ENCODE peak calls at places on chromosomes 16 and 17, in four cellular contexts. H is body of pancreas, P is endothelial cell of umbilical vein, E is GM12892. A is an unnamed sample.

GRCh38 chr17:79834575-79835469 is 4.4 kb downstream of the CBX4 start:
- DNase-seq in P (no peak), E (no peak), H (peak), A (peak)

GRCh38 chr16:81181013-81181720 is 57.3 kb upstream of the BCO1 start:
- DNase-seq in H (peak), E (no peak), P (peak), A (no peak)

GRCh38 chr17:56680676-56681075 is 87.2 kb downstream of the NOG start:
- DNase-seq in E (no peak), H (no peak), P (no peak), A (no peak)

GRCh38 chr17:40980594-40980993 is 3.5 kb downstream of the KRT40 start:
- DNase-seq in H (peak), P (no peak), E (no peak), A (no peak)

GRCh38 chr17:40841246-40841645 is 18.8 kb upstream of the KRT10 start:
- DNase-seq in E (no peak), H (no peak), P (no peak), A (no peak)

GRCh38 chr16:85991425-85991824 is 92.5 kb downstream of the IRF8 start:
- DNase-seq in E (no peak), H (no peak), P (no peak), A (no peak)

GRCh38 chr17:10123093-10123492 is 75.3 kb downstream of the GAS7 start:
- DNase-seq in E (no peak), H (no peak), P (no peak), A (no peak)

GRCh38 chr17:46190763-46191162 is 2.5 kb downstream of the KANSL1 start:
- DNase-seq in H (no peak), P (no peak), E (no peak), A (no peak)

GRCh38 chr16:1097800-1098199 is 1.8 kb upstream of the C1QTNF8 start:
- DNase-seq in H (no peak), P (no peak), E (no peak), A (no peak)

GRCh38 chr17:27912989-27913388 is 19.8 kb upstream of the LYRM9 start:
- DNase-seq in E (no peak), H (no peak), P (no peak), A (no peak)

GRCh38 chr17:78185981-78186688 is 717 bp downstream of the TK1 start:
- DNase-seq in E (no peak), P (no peak), H (no peak), A (peak)

GRCh38 chr17:64297467-64298088 is 34.5 kb upstream of the TEX2 start:
- DNase-seq in P (no peak), E (no peak), H (no peak), A (no peak)

GRCh38 chr17:66704858-66705257 is 130.1 kb upstream of the CACNG5 start:
- DNase-seq in E (no peak), P (no peak), H (no peak), A (no peak)

GRCh38 chr16:72722552-72722951 is 325.4 kb downstream of the ZFHX3 start:
- DNase-seq in H (no peak), P (no peak), E (no peak), A (no peak)

GRCh38 chr17:29726721-29727252 is 104.1 kb upstream of the CORO6 start:
- DNase-seq in E (no peak), H (no peak), P (peak), A (no peak)

GRCh38 chr17:7897773-7898172 is 9.2 kb downstream of the CHD3 start:
- DNase-seq in E (no peak), H (peak), P (peak), A (peak)

GRCh38 chr16:1876468-1876867 is 4.5 kb upstream of the MEIOB start:
- DNase-seq in E (no peak), P (no peak), H (no peak), A (no peak)

GRCh38 chr16:27638833-27639587 is 89.1 kb downstream of the KATNIP start:
- DNase-seq in E (no peak), P (no peak), H (no peak), A (no peak)

GRCh38 chr17:80847506-80848230 is 144.0 kb upstream of the CHMP6 start:
- DNase-seq in H (no peak), P (no peak), E (no peak), A (peak)

GRCh38 chr17:62827722-62828498 is 19.8 kb upstream of the MARCHF10 start:
- DNase-seq in H (no peak), P (peak), E (no peak), A (no peak)

GRCh38 chr17:79969906-79970305 is 65.8 kb downstream of the TBC1D16 start:
- DNase-seq in P (no peak), H (peak), E (no peak), A (no peak)

GRCh38 chr17:41539071-41539492 is 11.0 kb upstream of the KRT19 start:
- DNase-seq in E (no peak), P (no peak), H (no peak), A (no peak)

GRCh38 chr17:18993876-18994275 is 10.7 kb downstream of the FAM83G start:
- DNase-seq in E (no peak), H (no peak), P (no peak), A (no peak)

GRCh38 chr16:51939371-51940005 is 607.5 kb downstream of the TOX3 start:
- DNase-seq in P (no peak), E (no peak), H (no peak), A (no peak)

GRCh38 chr16:24174504-24174903 is 81.6 kb upstream of the CACNG3 start:
- DNase-seq in P (no peak), E (no peak), H (no peak), A (no peak)

GRCh38 chr16:74738134-74738541 is 36.5 kb downstream of the FA2H start:
- DNase-seq in H (no peak), P (no peak), E (no peak), A (no peak)

GRCh38 chr16:15832241-15832640 is 24.6 kb downstream of the MYH11 start:
- DNase-seq in P (no peak), E (no peak), H (no peak), A (no peak)

GRCh38 chr17:40371261-40371929 is 6.9 kb upstream of the GJD3 start:
- DNase-seq in E (peak), H (no peak), P (no peak), A (peak)

GRCh38 chr16:67560827-67561342 is 1.4 kb upstream of the CTCF start:
- DNase-seq in H (no peak), P (no peak), E (no peak), A (peak)

GRCh38 chr17:61219460-61219859 is 180.2 kb upstream of the TBX2 start:
- DNase-seq in E (no peak), P (no peak), H (no peak), A (no peak)

DNA sequence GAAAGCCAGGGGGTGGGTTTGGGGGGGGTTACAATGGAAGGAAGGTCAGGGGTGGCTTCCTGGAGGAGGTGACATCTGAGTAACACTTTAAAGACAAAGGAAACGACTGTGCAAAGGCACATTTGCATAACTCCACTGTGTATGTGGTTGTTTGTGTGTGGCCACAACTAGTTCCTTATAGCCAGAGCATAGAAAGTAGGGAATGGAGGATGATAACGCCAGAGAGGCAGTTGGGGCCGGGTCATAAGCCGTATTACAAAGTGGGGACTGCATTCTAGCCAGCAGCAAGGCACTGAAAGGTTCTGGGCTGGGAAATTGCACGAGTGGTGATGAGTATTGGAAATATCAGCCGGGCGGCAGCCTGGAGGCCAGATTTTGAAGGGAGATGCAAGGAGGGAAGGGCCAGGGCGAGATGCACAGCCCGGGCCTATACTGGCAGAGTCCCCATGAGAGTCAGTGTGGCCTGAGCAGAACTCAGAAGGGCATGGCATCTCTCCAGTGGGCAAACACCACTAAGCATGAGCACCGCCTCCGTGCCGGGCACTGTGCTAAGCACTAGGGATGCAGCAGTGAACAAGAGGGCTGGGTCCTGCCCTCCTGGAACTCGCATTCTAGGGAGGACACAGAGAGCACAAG is 33.6 kb downstream of the TK2 start:
- DNase-seq in P (peak), H (no peak), E (no peak), A (no peak)
- TF ChIP-seq POLR2A in P (no peak), H (no peak), E (no peak), A (no peak)

GRCh38 chr17:31488982-31489294 is 97.5 kb downstream of the RAB11FIP4 start:
- DNase-seq in P (no peak), E (no peak), H (peak), A (no peak)

GRCh38 chr17:31487063-31487647 is 95.7 kb downstream of the RAB11FIP4 start:
- DNase-seq in E (no peak), P (no peak), H (no peak), A (no peak)

GRCh38 chr17:31486351-31487062 is 95.0 kb downstream of the RAB11FIP4 start:
- DNase-seq in E (no peak), H (peak), P (no peak), A (no peak)

GRCh38 chr17:31488264-31488981 is 96.9 kb downstream of the RAB11FIP4 start:
- DNase-seq in E (no peak), P (no peak), H (peak), A (no peak)

GRCh38 chr17:31487648-31488263 is 96.3 kb downstream of the RAB11FIP4 start:
- DNase-seq in H (peak), P (no peak), E (peak), A (peak)
- TF ChIP-seq POLR2A in H (peak), P (no peak), E (no peak), A (no peak)

DNA sequence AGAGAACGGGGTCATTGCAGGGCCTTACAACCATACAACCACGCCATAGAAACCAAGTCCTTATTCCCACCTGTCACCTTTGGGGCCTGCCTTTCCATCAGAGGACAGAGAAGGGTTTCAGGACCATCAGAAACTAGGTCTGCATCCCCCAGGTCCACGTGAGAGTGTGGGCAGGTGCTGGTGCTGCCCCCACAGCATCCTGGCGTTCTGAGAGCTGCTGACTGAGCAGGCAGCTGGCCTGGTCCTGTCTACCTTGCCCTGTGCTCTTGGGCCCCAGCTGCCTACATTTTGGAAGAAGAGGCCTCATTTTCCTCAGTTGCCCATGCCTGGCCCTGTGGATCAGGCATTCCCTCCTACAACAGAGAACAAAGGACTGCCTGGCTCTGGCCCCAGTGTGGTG is 21.6 kb downstream of the ZNF276 start:
- DNase-seq in E (no peak), H (no peak), P (no peak), A (no peak)
- TF ChIP-seq POLR2A in E (peak), H (no peak), P (peak), A (no peak)

GRCh38 chr16:87895641-87896141 is 26.4 kb upstream of the SLC7A5 start:
- DNase-seq in P (no peak), E (peak), H (no peak), A (peak)
- TF ChIP-seq POLR2A in P (no peak), E (no peak), H (no peak), A (no peak)